ENCODE peak calls at places on chromosomes 3 and 15, in ten cellular contexts. F is LoVo; A is hypothalamus; X is stimulated activated CD8-positive, alpha-beta memory T cell treated with anti-CD3 and anti-CD28 coated beads, Interleukin-2, amount 100 ng/mL, for 48 hours; I is neural crest cell; H is AG09319; R is germinal center; O is activated T-helper 2 cell treated with anti-CD3 and anti-CD28 coated beads, Interferon-gamma antibody, Interleukin-2, Interleukin-4, amounts not matched to agents 10 μg/mL and 5 μg/mL and 100 μg/mL, durations not matched to agents 14 hours and 24 hours and 36 hours; U is foreskin fibroblast; M is suprapubic skin. N is an unnamed sample.

GRCh38 chr15:58401276-58401675 is 30.5 kb upstream of the LIPC start:
- DNase-seq in A (no peak), X (no peak), H (no peak), R (no peak), I (no peak), M (no peak), F (no peak), O (no peak), U (no peak), N (no peak)

GRCh38 chr3:115004201-115005140 is 142.6 kb downstream of the ZBTB20 start:
- DNase-seq in I (no peak), U (no peak), R (no peak), F (no peak), H (no peak), O (no peak), X (no peak), A (no peak), M (no peak), N (no peak)

GRCh38 chr3:87148020-87148419 is 79.1 kb upstream of the CHMP2B start:
- DNase-seq in X (no peak), I (no peak), F (no peak), U (no peak), A (no peak), M (no peak), O (no peak), R (no peak), H (no peak), N (no peak)

GRCh38 chr15:41928637-41929620 is 35.1 kb upstream of the SPTBN5 start:
- DNase-seq in F (no peak), X (no peak), U (peak), A (peak), I (no peak), R (peak), O (no peak), M (no peak), H (no peak), N (no peak)

GRCh38 chr15:74497584-74497983 is 36.6 kb upstream of the UBL7 start:
- DNase-seq in U (peak), F (peak), I (no peak), R (no peak), A (no peak), M (no peak), X (no peak), H (no peak), O (no peak), N (no peak)

GRCh38 chr15:64013179-64014043 is 32.9 kb downstream of the DAPK2 start:
- DNase-seq in I (no peak), X (no peak), R (no peak), A (no peak), U (no peak), F (peak), O (no peak), H (no peak), M (no peak), N (no peak)

GRCh38 chr3:113812854-113813253 is 25.7 kb upstream of the GRAMD1C start:
- DNase-seq in O (no peak), X (no peak), F (no peak), M (no peak), R (no peak), A (no peak), U (no peak), I (no peak), H (no peak), N (no peak)

GRCh38 chr3:61331937-61332590 is 80.8 kb upstream of the FHIT start:
- DNase-seq in O (no peak), F (no peak), H (no peak), I (no peak), A (no peak), R (no peak), U (no peak), X (no peak), M (no peak), N (no peak)

GRCh38 chr3:9673752-9674151 is 24.4 kb downstream of the MTMR14 start:
- DNase-seq in F (no peak), A (no peak), R (no peak), U (no peak), M (no peak), X (no peak), H (no peak), I (no peak), O (no peak), N (no peak)

GRCh38 chr3:151541184-151541583 is 80.3 kb upstream of the IGSF10 start:
- DNase-seq in A (no peak), I (no peak), O (no peak), M (no peak), X (no peak), R (no peak), U (peak), H (no peak), F (no peak), N (no peak)

GRCh38 chr15:33720952-33721351 is 247.3 kb upstream of the CHRM5 start:
- DNase-seq in I (no peak), O (no peak), A (no peak), M (no peak), F (no peak), U (peak), R (no peak), H (no peak), X (no peak), N (no peak)

GRCh38 chr3:26505399-26505798 is 117.2 kb upstream of the LRRC3B start:
- DNase-seq in U (no peak), R (no peak), I (no peak), O (no peak), A (no peak), M (no peak), H (no peak), X (no peak), F (no peak), N (no peak)

GRCh38 chr3:98986073-98986472 is 84.6 kb upstream of the DCBLD2 start:
- DNase-seq in X (no peak), H (peak), U (peak), I (peak), A (no peak), M (no peak), R (no peak), F (no peak), O (no peak), N (peak)

GRCh38 chr3:120477826-120478225 is 27.0 kb upstream of the FSTL1 start:
- DNase-seq in H (no peak), O (no peak), M (no peak), R (no peak), A (no peak), U (no peak), X (no peak), F (no peak), I (no peak), N (no peak)

GRCh38 chr15:71003314-71003713 is 110.7 kb downstream of the LRRC49 start:
- DNase-seq in X (no peak), M (no peak), U (peak), R (no peak), O (no peak), H (no peak), I (no peak), F (no peak), A (no peak), N (no peak)

GRCh38 chr15:62912808-62913207 is 129.7 kb upstream of the TPM1 start:
- DNase-seq in R (no peak), H (no peak), A (no peak), M (no peak), U (no peak), I (no peak), X (no peak), O (no peak), F (no peak), N (no peak)

GRCh38 chr3:78116874-78117273 is 1077.0 kb downstream of the ROBO2 start:
- DNase-seq in X (no peak), M (no peak), U (peak), R (no peak), F (no peak), H (no peak), A (no peak), I (no peak), O (no peak), N (no peak)

GRCh38 chr15:79474252-79474651 is 42.1 kb downstream of the MINAR1 start:
- DNase-seq in A (no peak), U (no peak), M (no peak), X (no peak), H (no peak), R (no peak), O (no peak), I (no peak), F (no peak), N (no peak)

GRCh38 chr3:148902173-148902791 is 37.2 kb downstream of the CPA3 start:
- DNase-seq in U (peak), F (no peak), X (no peak), A (no peak), M (no peak), R (no peak), I (no peak), O (no peak), H (no peak), N (no peak)

GRCh38 chr3:57910988-57911387 is 97.2 kb upstream of the FLNB start:
- DNase-seq in O (no peak), A (no peak), H (no peak), F (peak), X (no peak), M (no peak), U (peak), I (no peak), R (peak), N (no peak)

GRCh38 chr3:32859604-32860237 is 41.9 kb downstream of the TRIM71 start:
- DNase-seq in O (no peak), A (no peak), R (no peak), I (no peak), F (no peak), M (no peak), X (no peak), U (no peak), H (no peak), N (no peak)

GRCh38 chr3:114179575-114179974 is 723 bp upstream of the DRD3 start:
- DNase-seq in R (peak), A (no peak), U (peak), M (no peak), H (peak), F (no peak), I (no peak), X (no peak), O (no peak), N (no peak)

N was measured in amniotic stem cell.